ENCODE peak calls at places on chromosomes 16 and 17, in eight cellular contexts. U, C, Z, X, W, I, B and T are unnamed samples.

GRCh38 chr17:7414837-7415236 is 5.3 kb upstream of the SPEM1 start:
- DNase-seq in U (no peak), C (no peak), Z (no peak), X (no peak), W (no peak), I (no peak), B (no peak), T (no peak)

GRCh38 chr16:51773051-51773450 is 622.0 kb upstream of the SALL1 start:
- DNase-seq in U (no peak), C (no peak), Z (no peak), X (no peak), W (no peak), I (no peak), B (no peak), T (no peak)

GRCh38 chr16:19766554-19766884 is 48.4 kb downstream of the IQCK start:
- DNase-seq in U (no peak), C (no peak), Z (no peak), X (no peak), W (no peak), I (no peak), B (no peak), T (no peak)

GRCh38 chr17:142102-142661 is 4.8 kb downstream of the SCGB1C2 start:
- DNase-seq in U (peak; percentile 13), C (no peak), Z (peak; percentile 49), X (peak; percentile 15), W (peak; percentile 48), I (peak; percentile 37), B (peak; percentile 11), T (peak; percentile 27)

GRCh38 chr17:1551741-1552140 is 10.9 kb downstream of the PITPNA start:
- DNase-seq in U (no peak), C (no peak), Z (no peak), X (no peak), W (no peak), I (no peak), B (no peak), T (no peak)

GRCh38 chr17:74547264-74547663 is 1.3 kb upstream of the CD300C start:
- DNase-seq in U (no peak), C (no peak), Z (no peak), X (no peak), W (peak; percentile 27), I (no peak), B (no peak), T (no peak)

GRCh38 chr17:9072626-9073339 is 51.5 kb downstream of the NTN1 start:
- DNase-seq in U (peak; percentile 39), C (no peak), Z (no peak), X (no peak), W (peak; percentile 53), I (peak; percentile 39), B (peak; percentile 76), T (peak; percentile 59)

GRCh38 chr17:43813386-43813785 is 19.6 kb downstream of the MPP3 start:
- DNase-seq in U (no peak), C (no peak), Z (no peak), X (no peak), W (no peak), I (no peak), B (no peak), T (no peak)

GRCh38 chr16:89009343-89010209 is 32.6 kb upstream of the CBFA2T3 start:
- DNase-seq in U (no peak), C (peak; percentile 77), Z (no peak), X (peak; percentile 20), W (peak; percentile 44), I (no peak), B (no peak), T (no peak)

GRCh38 chr16:3134338-3135119 is at the start of gene ZNF213:
- DNase-seq in U (peak; percentile 96), C (peak; percentile 99), Z (peak; percentile 94), X (peak; percentile 95), W (peak; percentile 96), I (peak; percentile 95), B (peak; percentile 97), T (peak; percentile 94)

GRCh38 chr16:12078405-12079245 is 102.1 kb downstream of the SNX29 start:
- DNase-seq in U (no peak), C (no peak), Z (no peak), X (no peak), W (peak; percentile 44), I (no peak), B (no peak), T (no peak)

GRCh38 chr17:77092025-77092424 is 48.7 kb upstream of the SEC14L1 start:
- DNase-seq in U (no peak), C (no peak), Z (no peak), X (no peak), W (no peak), I (no peak), B (no peak), T (no peak)
- H3K4me1 ChIP-seq in U (peaks cover 4% of the 10 kb centered on the region), C (no peaks in the 10 kb centered on the region), Z (peaks cover 19% of the 10 kb centered on the region), X (peaks cover 21% of the 10 kb centered on the region), W (peaks cover 65% of the 10 kb centered on the region), I (peaks cover 11% of the 10 kb centered on the region), B (peaks cover 50% of the 10 kb centered on the region), T (peaks cover 7% of the 10 kb centered on the region)

GRCh38 chr17:80944326-80944725 is 47.3 kb upstream of the CHMP6 start:
- DNase-seq in U (no peak), C (no peak), Z (no peak), X (no peak), W (peak; percentile 12), I (no peak), B (no peak), T (no peak)

GRCh38 chr17:80941743-80942211 is 49.9 kb upstream of the CHMP6 start:
- DNase-seq in U (peak; percentile 38), C (no peak), Z (no peak), X (no peak), W (peak; percentile 47), I (no peak), B (no peak), T (no peak)

GRCh38 chr17:80943346-80944145 is 48.1 kb upstream of the CHMP6 start:
- DNase-seq in U (no peak), C (no peak), Z (no peak), X (no peak), W (peak; percentile 19), I (no peak), B (no peak), T (no peak)

GRCh38 chr17:80941171-80941570 is 50.5 kb upstream of the CHMP6 start:
- DNase-seq in U (no peak), C (no peak), Z (no peak), X (no peak), W (peak; percentile 39), I (no peak), B (no peak), T (no peak)

DNA sequence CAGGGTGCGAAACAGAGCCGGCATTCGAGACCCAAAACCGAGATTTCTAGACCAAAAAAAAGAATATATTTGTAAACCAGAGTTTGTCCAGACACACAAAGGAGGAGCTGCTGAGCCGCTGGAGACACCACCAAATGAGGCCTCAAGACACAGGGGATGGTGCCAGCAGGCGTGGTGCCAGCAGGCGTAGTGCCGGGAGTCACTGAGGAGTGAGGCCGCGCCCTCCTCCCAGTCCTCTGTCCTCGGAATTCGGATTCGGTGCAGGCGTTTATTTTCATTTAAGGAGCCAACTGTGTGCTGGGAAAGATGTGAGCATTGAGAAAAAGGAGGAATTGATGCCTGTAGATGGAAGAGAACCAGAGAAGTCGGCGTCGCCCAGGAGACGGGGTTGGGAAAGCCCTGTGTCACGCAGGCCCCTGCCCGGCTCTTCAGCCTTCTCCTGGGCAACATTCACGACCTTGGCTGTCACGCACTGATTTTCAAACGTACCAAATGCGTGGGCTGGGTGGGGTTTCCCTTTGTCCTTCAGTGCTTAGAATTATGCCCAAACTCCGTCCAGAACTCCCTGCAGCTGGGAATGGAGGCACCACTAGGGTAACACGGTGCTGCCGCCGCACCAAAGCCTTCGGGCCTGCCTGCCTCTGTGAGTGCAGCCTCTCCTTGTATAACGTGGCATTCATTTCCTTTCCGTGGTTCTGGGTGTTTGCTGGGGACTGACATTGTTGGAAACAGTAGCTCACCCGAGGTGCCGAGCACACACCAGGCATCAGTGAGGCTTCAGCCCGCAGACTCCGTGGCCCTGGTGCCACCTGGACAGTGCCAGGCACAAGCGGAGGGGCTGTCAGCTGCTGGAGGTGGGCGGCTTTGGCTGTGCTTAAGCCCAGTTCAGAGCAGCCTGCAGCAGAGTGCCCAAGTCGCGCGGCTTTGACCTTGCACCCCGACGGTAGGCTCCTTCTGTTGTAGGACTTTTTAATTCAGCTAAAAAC is 49.0 kb upstream of the CHMP6 start:
- DNase-seq in U (peak; percentile 87), C (no peak), Z (no peak), X (no peak), W (peak; percentile 79), I (peak; percentile 76), B (peak; percentile 91), T (peak; percentile 85)
- TF ChIP-seq CTCF in U (no peak), C (no peak), Z (no peak), X (no peak), W (no peak), I (no peak), B (no peak), T (no peak)

GRCh38 chr16:79599837-79600635 is 501 bp downstream of the MAF start:
- DNase-seq in U (peak; percentile 32), C (peak; percentile 91), Z (peak; percentile 19), X (no peak), W (peak; percentile 73), I (no peak), B (peak; percentile 42), T (peak; percentile 30)

GRCh38 chr16:79597775-79598174 is 2.8 kb downstream of the MAF start:
- DNase-seq in U (no peak), C (no peak), Z (no peak), X (no peak), W (no peak), I (no peak), B (no peak), T (no peak)

GRCh38 chr16:79599256-79599836 is 1.2 kb downstream of the MAF start:
- DNase-seq in U (no peak), C (peak; percentile 74), Z (peak; percentile 16), X (no peak), W (no peak), I (no peak), B (peak; percentile 11), T (peak; percentile 66)

GRCh38 chr16:79597277-79597676 is 3.3 kb downstream of the MAF start:
- DNase-seq in U (no peak), C (no peak), Z (no peak), X (no peak), W (no peak), I (no peak), B (no peak), T (no peak)

DNA sequence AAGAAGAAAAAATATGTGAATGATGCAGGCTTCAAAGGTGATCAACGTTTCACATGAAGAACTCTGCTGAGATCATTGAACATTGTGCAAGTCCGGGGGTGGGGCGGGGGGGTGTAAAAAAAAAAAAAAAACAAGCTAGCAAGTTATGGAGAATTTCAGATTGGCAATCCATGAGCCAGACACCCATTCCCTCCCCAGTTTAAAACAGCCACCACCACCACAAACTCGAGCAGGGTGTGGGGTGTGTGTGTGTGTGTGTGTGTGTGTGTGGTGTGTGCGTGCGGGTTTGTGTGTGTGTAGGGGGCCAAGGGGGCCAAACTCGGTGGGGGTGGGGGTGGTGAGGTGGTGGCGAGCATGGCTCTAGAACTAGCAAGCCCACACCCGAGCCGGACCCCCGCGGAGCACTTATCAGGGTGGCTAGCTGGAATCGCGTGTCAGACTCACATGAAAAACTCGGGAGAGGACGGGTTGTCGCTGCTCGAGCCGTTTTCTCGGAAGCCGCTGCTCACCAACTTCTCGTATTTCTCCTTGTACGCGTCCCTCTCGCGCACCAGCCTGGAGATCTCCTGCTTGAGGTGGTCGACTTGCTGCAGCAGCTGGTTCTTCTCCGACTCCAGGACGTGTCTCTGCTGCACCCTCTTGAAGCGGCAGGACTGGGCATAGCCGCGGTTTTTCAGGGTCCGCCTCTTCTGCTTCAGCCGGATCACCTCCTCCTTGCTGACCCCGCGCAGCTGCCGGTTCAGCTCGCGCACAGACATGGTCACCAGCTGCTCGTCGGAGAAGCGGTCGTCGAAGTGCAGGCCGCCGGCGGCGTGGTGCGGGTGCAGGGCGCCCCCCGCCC is 2.0 kb downstream of the MAF start:
- DNase-seq in U (peak; percentile 29), C (peak; percentile 87), Z (peak; percentile 31), X (no peak), W (peak; percentile 72), I (peak; percentile 60), B (peak; percentile 55), T (peak; percentile 65)
- H3K4me3 ChIP-seq in U (peak overlapping the region; percentile 43), C (peak overlapping the region; percentile 67), Z (peak overlapping the region; percentile 29), X (no peak overlapping the region), W (peak overlapping the region; percentile 73), I (peak overlapping the region; percentile 86), B (peak overlapping the region; percentile 69), T (peak overlapping the region; percentile 55)

GRCh38 chr16:10942352-10943297 is at the start of gene DEXI:
- DNase-seq in U (peak; percentile 95), C (peak; percentile 95), Z (peak; percentile 98), X (peak; percentile 90), W (peak; percentile 95), I (peak; percentile 93), B (peak; percentile 95), T (peak; percentile 97)
- H3K4me1 ChIP-seq in U (peaks cover 29% of the 10 kb centered on the region), C (peaks cover 30% of the 10 kb centered on the region), Z (peaks cover 32% of the 10 kb centered on the region), X (peaks cover 27% of the 10 kb centered on the region), W (peaks cover 75% of the 10 kb centered on the region), I (peaks cover 43% of the 10 kb centered on the region), B (peaks cover 60% of the 10 kb centered on the region), T (peaks cover 36% of the 10 kb centered on the region)